ENCODE peak calls at places on chromosomes 4 and X, in seven cellular contexts. T, H, V, E, J, A and G are unnamed samples.

GRCh38 chr4:112523764-112524505 is 8.0 kb upstream of the NEUROG2 start:
- DNase-seq in T (no peak), H (no peak), V (peak; percentile 84), E (peak; percentile 90), J (no peak), A (peak; percentile 29), G (peak; percentile 81)

GRCh38 chr4:78720994-78721677 is 55.0 kb upstream of the BMP2K start:
- DNase-seq in T (no peak), H (no peak), V (no peak), E (no peak), J (no peak), A (no peak), G (no peak)

GRCh38 chr4:89067407-89067806 is 10.4 kb upstream of the FAM13A start:
- DNase-seq in T (no peak), H (peak; percentile 35), V (no peak), E (no peak), J (no peak), A (no peak), G (no peak)

GRCh38 chr4:99202536-99202935 is 16.5 kb downstream of the ADH6 start:
- DNase-seq in T (no peak), H (peak; percentile 85), V (no peak), E (no peak), J (no peak), A (peak; percentile 96), G (no peak)

GRCh38 chr4:77820836-77821561 is 1.8 kb upstream of the CNOT6L start:
- DNase-seq in T (no peak), H (peak; percentile 12), V (no peak), E (no peak), J (peak; percentile 57), A (peak; percentile 29), G (no peak)

GRCh38 chr4:99645036-99645435 is 12.6 kb downstream of the C4orf54 start:
- DNase-seq in T (no peak), H (no peak), V (peak; percentile 47), E (no peak), J (no peak), A (no peak), G (no peak)

GRCh38 chrX:49627030-49627777 is 28.4 kb downstream of the GAGE1 start:
- DNase-seq in T (no peak), H (peak; percentile 0), V (no peak), E (no peak), J (no peak), A (peak; percentile 9), G (peak; percentile 15)

GRCh38 chrX:378443-378842 is 8.3 kb downstream of the PPP2R3B start:
- DNase-seq in T (no peak), H (no peak), V (no peak), E (no peak), J (no peak), A (no peak), G (no peak)

GRCh38 chr4:16225996-16226815 is at the start of gene TAPT1:
- DNase-seq in T (peak; percentile 23), H (peak; percentile 67), V (no peak), E (peak; percentile 83), J (no peak), A (peak; percentile 73), G (peak; percentile 84)

GRCh38 chr4:85807247-85807915 is 332.4 kb downstream of the ARHGAP24 start:
- DNase-seq in T (peak; percentile 12), H (peak; percentile 88), V (no peak), E (no peak), J (no peak), A (peak; percentile 93), G (no peak)

GRCh38 chr4:54099959-54100606 is at the start of gene GSX2:
- DNase-seq in T (no peak), H (peak; percentile 28), V (no peak), E (no peak), J (no peak), A (no peak), G (no peak)

GRCh38 chr4:179624768-179625181 is 2182.5 kb upstream of the AGA start:
- DNase-seq in T (peak; percentile 6), H (peak; percentile 0), V (no peak), E (no peak), J (no peak), A (no peak), G (peak; percentile 48)

GRCh38 chrX:20968996-20969395 is 405.2 kb upstream of the CNKSR2 start:
- DNase-seq in T (peak; percentile 32), H (peak; percentile 22), V (no peak), E (no peak), J (no peak), A (peak; percentile 25), G (no peak)

GRCh38 chrX:13518126-13518525 is 51.3 kb upstream of the EGFL6 start:
- DNase-seq in T (peak; percentile 2), H (no peak), V (no peak), E (no peak), J (no peak), A (no peak), G (no peak)

GRCh38 chrX:116204947-116205346 is 34.4 kb downstream of the AGTR2 start:
- DNase-seq in T (peak; percentile 10), H (peak; percentile 5), V (no peak), E (peak; percentile 2), J (no peak), A (peak; percentile 36), G (no peak)

GRCh38 chrX:47900833-47901232 is 64.1 kb downstream of the ZNF81 start:
- DNase-seq in T (no peak), H (no peak), V (no peak), E (no peak), J (no peak), A (no peak), G (no peak)

GRCh38 chr4:146105464-146105863 is 70.1 kb upstream of the LSM6 start:
- DNase-seq in T (no peak), H (peak; percentile 6), V (no peak), E (no peak), J (no peak), A (no peak), G (no peak)

GRCh38 chr4:7389719-7390118 is 45.0 kb downstream of the PSAPL1 start:
- DNase-seq in T (no peak), H (no peak), V (no peak), E (no peak), J (no peak), A (no peak), G (no peak)

GRCh38 chr4:4758708-4759107 is 100.8 kb upstream of the MSX1 start:
- DNase-seq in T (no peak), H (no peak), V (no peak), E (no peak), J (no peak), A (no peak), G (no peak)

GRCh38 chrX:68807818-68808217 is 21.0 kb upstream of the EFNB1 start:
- DNase-seq in T (peak; percentile 8), H (peak; percentile 12), V (no peak), E (peak; percentile 38), J (no peak), A (peak; percentile 33), G (no peak)

GRCh38 chr4:6779667-6780565 is 2.6 kb upstream of the KIAA0232 start:
- DNase-seq in T (no peak), H (peak; percentile 48), V (peak; percentile 19), E (no peak), J (no peak), A (peak; percentile 58), G (no peak)

GRCh38 chrX:71195959-71196727 is 26.9 kb upstream of the GJB1 start:
- DNase-seq in T (no peak), H (no peak), V (no peak), E (no peak), J (no peak), A (no peak), G (no peak)

GRCh38 chrX:30521440-30522182 is 56.0 kb downstream of the TASL start:
- DNase-seq in T (no peak), H (peak; percentile 35), V (no peak), E (no peak), J (no peak), A (peak; percentile 49), G (no peak)

GRCh38 chr4:185210102-185210981 is 944 bp downstream of the SNX25 start:
- DNase-seq in T (peak; percentile 44), H (peak; percentile 46), V (no peak), E (peak; percentile 62), J (no peak), A (peak; percentile 63), G (peak; percentile 62)

GRCh38 chr4:122652379-122652778 is 31.5 kb upstream of the IL21 start:
- DNase-seq in T (no peak), H (peak; percentile 77), V (no peak), E (peak; percentile 39), J (no peak), A (peak; percentile 84), G (peak; percentile 24)

GRCh38 chr4:176492648-176493302 is 173.0 kb downstream of the SPCS3 start:
- DNase-seq in T (peak; percentile 37), H (no peak), V (no peak), E (no peak), J (no peak), A (peak; percentile 32), G (no peak)

GRCh38 chr4:108029321-108029720 is 39.6 kb downstream of the HADH start:
- DNase-seq in T (no peak), H (no peak), V (no peak), E (no peak), J (no peak), A (no peak), G (no peak)